ENCODE peak calls at places on chromosome X, in six cellular contexts. B is K562, D is A549, L is IMR-90, Z is H1, E is GM12878. V is an unnamed sample.

GRCh38 chrX:81377329-81377728 is 175.4 kb downstream of the SH3BGRL start:
- DNase-seq in B (no peak), D (peak), L (peak), Z (no peak), E (no peak), V (peak)

GRCh38 chrX:140050906-140051305 is 85.6 kb upstream of the CXorf66 start:
- DNase-seq in B (no peak), D (no peak), L (peak), Z (no peak), E (no peak), V (no peak)

GRCh38 chrX:103584606-103585005 is 709 bp upstream of the TCEAL4 start:
- DNase-seq in B (no peak), D (no peak), L (no peak), Z (no peak), E (no peak), V (no peak)

GRCh38 chrX:34848281-34848680 is 94.3 kb upstream of the FAM47B start:
- DNase-seq in B (no peak), D (no peak), L (peak), Z (no peak), E (no peak), V (no peak)

GRCh38 chrX:108900333-108900732 is 164.0 kb upstream of the IRS4 start:
- DNase-seq in B (no peak), D (no peak), L (no peak), Z (no peak), E (no peak), V (no peak)

GRCh38 chrX:153922932-153923857 is 2.9 kb downstream of the ARHGAP4 start:
- DNase-seq in B (no peak), D (peak), L (peak), Z (no peak), E (no peak), V (no peak)

GRCh38 chrX:45781901-45782553 is 581.4 kb upstream of the DIPK2B start:
- DNase-seq in B (no peak), D (peak), L (peak), Z (no peak), E (no peak), V (peak)

GRCh38 chrX:39721570-39722279 is 376.0 kb downstream of the BCOR start:
- DNase-seq in B (no peak), D (no peak), L (peak), Z (no peak), E (no peak), V (no peak)

GRCh38 chrX:44415639-44416386 is 72.3 kb upstream of the EFHC2 start:
- DNase-seq in B (no peak), D (no peak), L (no peak), Z (no peak), E (no peak), V (no peak)

GRCh38 chrX:25640276-25640675 is 497.9 kb upstream of the MAGEB18 start:
- DNase-seq in B (no peak), D (no peak), L (no peak), Z (no peak), E (no peak), V (no peak)

GRCh38 chrX:41903544-41903943 is 19.8 kb downstream of the CASK start:
- DNase-seq in B (no peak), D (no peak), L (no peak), Z (no peak), E (no peak), V (no peak)

GRCh38 chrX:111035256-111035655 is 60.7 kb upstream of the PAK3 start:
- DNase-seq in B (no peak), D (no peak), L (no peak), Z (no peak), E (no peak), V (no peak)

GRCh38 chrX:149903889-149904748 is 23.1 kb downstream of the MAGEA8 start:
- DNase-seq in B (peak), D (peak), L (peak), Z (no peak), E (peak), V (peak)

GRCh38 chrX:19721726-19722370 is 165.6 kb downstream of the SH3KBP1 start:
- DNase-seq in B (no peak), D (no peak), L (no peak), Z (no peak), E (no peak), V (no peak)

GRCh38 chrX:134691453-134691852 is 33.2 kb upstream of the PLAC1 start:
- DNase-seq in B (no peak), D (no peak), L (no peak), Z (no peak), E (no peak), V (no peak)

GRCh38 chrX:139178980-139179379 is 351.6 kb upstream of the F9 start:
- DNase-seq in B (no peak), D (no peak), L (no peak), Z (no peak), E (no peak), V (no peak)

GRCh38 chrX:47380268-47380667 is 9.9 kb downstream of the ZNF157 start:
- DNase-seq in B (no peak), D (no peak), L (no peak), Z (no peak), E (peak), V (peak)

GRCh38 chrX:110992611-110993010 is 103.4 kb upstream of the PAK3 start:
- DNase-seq in B (peak), D (peak), L (peak), Z (peak), E (no peak), V (peak)

GRCh38 chrX:9902651-9903050 is 64.5 kb upstream of the CLDN34 start:
- DNase-seq in B (no peak), D (no peak), L (peak), Z (no peak), E (no peak), V (no peak)

GRCh38 chrX:35149517-35149916 is 206.9 kb downstream of the FAM47B start:
- DNase-seq in B (no peak), D (no peak), L (no peak), Z (no peak), E (no peak), V (no peak)

GRCh38 chrX:45323387-45323786 is 122.7 kb upstream of the DIPK2B start:
- DNase-seq in B (no peak), D (no peak), L (no peak), Z (no peak), E (no peak), V (no peak)

GRCh38 chrX:97474933-97475332 is 591.2 kb downstream of the RPA4 start:
- DNase-seq in B (no peak), D (no peak), L (no peak), Z (no peak), E (no peak), V (no peak)

GRCh38 chrX:102063445-102064074 is 61.9 kb upstream of the TCEAL2 start:
- DNase-seq in B (no peak), D (no peak), L (no peak), Z (no peak), E (no peak), V (no peak)

GRCh38 chrX:46543441-46543840 is 1.8 kb downstream of the ZNF674 start:
- DNase-seq in B (no peak), D (no peak), L (no peak), Z (no peak), E (no peak), V (no peak)

GRCh38 chrX:41382699-41383645 is 49.0 kb downstream of the DDX3X start:
- DNase-seq in B (no peak), D (no peak), L (peak), Z (no peak), E (no peak), V (no peak)

GRCh38 chrX:20224814-20225487 is 41.8 kb downstream of the RPS6KA3 start:
- DNase-seq in B (no peak), D (no peak), L (peak), Z (no peak), E (peak), V (no peak)

GRCh38 chrX:38641197-38641596 is 79.9 kb downstream of the TSPAN7 start:
- DNase-seq in B (peak), D (no peak), L (no peak), Z (no peak), E (no peak), V (no peak)

GRCh38 chrX:17032351-17032750 is 85.9 kb downstream of the REPS2 start:
- DNase-seq in B (no peak), D (peak), L (no peak), Z (no peak), E (no peak), V (no peak)

GRCh38 chrX:42094208-42094607 is 170.9 kb upstream of the CASK start:
- DNase-seq in B (no peak), D (no peak), L (peak), Z (no peak), E (no peak), V (no peak)

GRCh38 chrX:46770817-46771163 is 11.9 kb upstream of the SLC9A7 start:
- DNase-seq in B (no peak), D (no peak), L (peak), Z (no peak), E (no peak), V (no peak)

GRCh38 chrX:16101581-16101980 is 21.8 kb upstream of the GRPR start:
- DNase-seq in B (no peak), D (no peak), L (no peak), Z (no peak), E (no peak), V (no peak)

GRCh38 chrX:131139072-131139471 is 80.9 kb downstream of the ARHGAP36 start:
- DNase-seq in B (no peak), D (no peak), L (no peak), Z (no peak), E (no peak), V (no peak)

DNA sequence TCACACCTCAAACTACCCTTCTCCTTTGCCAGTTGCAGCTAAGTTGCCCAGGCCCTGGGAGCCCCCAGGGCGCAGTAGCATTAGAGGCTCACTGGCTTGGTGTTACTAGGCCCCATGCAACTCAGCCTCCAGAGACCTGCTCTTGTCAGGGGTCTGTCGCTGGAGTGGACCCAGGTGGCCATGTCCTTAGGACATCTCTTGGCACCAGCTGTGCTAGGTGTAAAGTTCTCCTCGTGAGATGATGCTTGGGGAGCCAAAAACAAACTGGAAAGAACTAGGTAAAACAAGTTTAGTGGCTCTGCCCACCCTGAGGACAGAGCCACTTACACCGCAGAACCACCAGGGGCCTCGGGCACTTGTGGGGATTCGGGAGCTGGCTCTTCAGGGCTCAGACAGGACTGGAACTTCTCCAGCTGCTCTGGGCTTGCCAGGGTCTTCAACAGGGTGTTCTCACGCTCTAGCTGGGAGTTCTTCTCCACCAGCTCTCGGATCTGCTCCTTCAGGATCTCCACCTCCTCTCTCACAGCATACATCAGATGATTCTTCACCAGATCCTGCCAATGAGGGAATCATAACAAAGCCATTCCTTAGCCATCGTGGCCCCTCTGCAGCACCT is 61.3 kb downstream of the TSC22D3 start:
- DNase-seq in B (no peak), D (no peak), L (no peak), Z (no peak), E (no peak), V (no peak)
- TF ChIP-seq CEBPB in B (no peak), D (no peak), L (no peak), Z (no peak), E (no peak), V (no peak)

DNA sequence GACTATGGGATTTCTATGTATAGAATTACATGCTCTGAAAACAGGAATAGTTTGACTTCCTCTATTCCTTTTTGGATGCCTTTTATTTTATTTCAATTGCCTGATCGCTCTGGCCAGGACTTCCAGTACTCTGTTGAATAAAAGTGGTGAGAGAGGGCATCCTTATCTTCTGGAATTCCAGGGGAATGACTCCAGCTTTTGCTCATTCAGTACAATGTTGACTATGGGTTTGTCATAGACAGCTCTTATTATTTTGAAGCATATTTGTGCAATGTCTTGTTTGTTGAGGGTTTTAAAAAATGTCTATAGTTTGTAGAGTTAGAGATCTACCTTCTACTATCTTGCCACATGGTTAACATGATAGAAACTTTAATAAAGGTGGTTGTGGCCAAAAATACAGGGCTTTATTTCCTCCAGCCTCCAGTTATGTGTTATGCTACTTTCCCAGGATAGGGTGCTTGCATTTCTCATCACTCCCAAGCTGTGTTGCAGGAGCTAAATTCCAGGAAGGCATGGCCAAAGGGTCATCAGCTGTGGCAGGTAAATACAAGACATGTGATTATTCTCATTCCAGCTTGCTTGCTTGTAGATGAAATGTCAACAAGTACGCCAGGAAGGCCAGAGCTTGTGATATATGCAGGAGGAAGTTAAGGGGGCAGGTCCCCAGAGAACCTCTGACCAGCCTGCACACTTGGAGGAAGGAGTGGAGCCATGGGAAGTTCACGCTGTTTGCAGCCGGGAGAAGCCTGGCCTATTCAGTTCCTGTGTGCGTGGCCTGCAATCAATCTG is 142.4 kb upstream of the CPXCR1 start:
- DNase-seq in B (no peak), D (no peak), L (no peak), Z (no peak), E (no peak), V (peak)
- TF ChIP-seq CEBPB in B (no peak), D (no peak), L (no peak), Z (no peak), E (no peak), V (no peak)

GRCh38 chrX:113892401-113892800 is 691.5 kb upstream of the HTR2C start:
- DNase-seq in B (peak), D (no peak), L (no peak), Z (no peak), E (no peak), V (no peak)
- TF ChIP-seq CEBPB in B (no peak), D (no peak), L (no peak), Z (no peak), E (no peak), V (no peak)

DNA sequence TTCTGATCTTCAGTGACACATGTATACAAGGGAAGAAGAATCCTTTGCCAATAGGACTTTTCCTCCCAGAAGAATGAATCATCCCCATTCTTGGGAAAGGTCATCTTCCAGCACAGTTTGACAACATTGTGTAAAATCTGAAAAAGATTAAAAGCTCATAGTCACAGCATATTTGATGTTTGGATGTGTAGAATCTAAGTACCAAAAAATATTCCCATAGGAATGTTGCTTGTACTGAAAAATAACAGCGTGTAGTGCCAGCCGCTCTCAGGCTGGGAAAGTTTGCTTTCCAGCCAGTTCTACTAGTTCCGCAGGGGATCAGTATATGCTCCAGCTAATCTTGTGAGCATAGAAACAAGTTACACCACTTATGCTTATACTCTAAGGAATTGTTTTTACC is 74.7 kb upstream of the IL13RA1 start:
- DNase-seq in B (no peak), D (no peak), L (peak), Z (no peak), E (no peak), V (no peak)
- TF ChIP-seq CEBPB in B (no peak), D (no peak), L (no peak), Z (no peak), E (no peak), V (no peak)

GRCh38 chrX:22163306-22163705 is 109.4 kb upstream of the CBLL2 start:
- DNase-seq in B (no peak), D (no peak), L (no peak), Z (no peak), E (no peak), V (no peak)

GRCh38 chrX:22171287-22172060 is 101.2 kb upstream of the CBLL2 start:
- DNase-seq in B (no peak), D (no peak), L (no peak), Z (no peak), E (no peak), V (no peak)

GRCh38 chrX:22164770-22165388 is 107.8 kb upstream of the CBLL2 start:
- DNase-seq in B (no peak), D (no peak), L (peak), Z (no peak), E (no peak), V (no peak)

GRCh38 chrX:22165732-22166457 is 106.8 kb upstream of the CBLL2 start:
- DNase-seq in B (no peak), D (no peak), L (peak), Z (no peak), E (no peak), V (no peak)
- TF ChIP-seq CEBPB in B (no peak), D (no peak), L (peak), Z (no peak), E (no peak), V (no peak)

DNA sequence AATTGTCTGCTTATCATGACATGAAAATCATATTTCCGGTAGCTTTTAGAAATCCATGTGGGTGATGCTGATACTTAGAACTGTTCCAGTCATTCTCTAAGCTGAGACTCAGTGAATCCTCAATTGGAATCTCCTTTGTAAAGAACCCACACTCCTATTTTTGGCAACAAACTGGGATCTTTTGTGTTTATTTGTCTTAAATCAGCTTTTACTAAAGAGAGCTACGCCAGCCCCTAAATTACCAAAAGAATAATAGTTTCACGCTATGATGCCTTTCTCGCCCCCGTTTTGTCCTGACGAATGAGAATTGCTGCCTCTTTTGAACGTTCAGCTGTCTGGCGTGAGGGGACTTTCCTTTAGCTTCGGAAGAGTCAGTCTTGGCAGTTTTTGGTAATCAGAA is 195.9 kb downstream of the SHOX start:
- DNase-seq in B (no peak), D (no peak), L (no peak), Z (no peak), E (no peak), V (no peak)
- TF ChIP-seq CEBPB in B (no peak), D (no peak), L (no peak), Z (no peak), E (no peak), V (no peak)

GRCh38 chrX:84735025-84735424 is 232.8 kb upstream of the HDX start:
- DNase-seq in B (no peak), D (no peak), L (peak), Z (no peak), E (no peak), V (peak)

GRCh38 chrX:84737471-84737871 is 235.2 kb upstream of the HDX start:
- DNase-seq in B (no peak), D (no peak), L (peak), Z (no peak), E (no peak), V (no peak)
- TF ChIP-seq CEBPB in B (no peak), D (no peak), L (no peak), Z (no peak), E (no peak), V (no peak)

GRCh38 chrX:48498374-48498809 is 10.4 kb upstream of the PORCN start:
- DNase-seq in B (no peak), D (no peak), L (peak), Z (no peak), E (no peak), V (no peak)
- TF ChIP-seq CEBPB in B (no peak), D (no peak), L (no peak), Z (no peak), E (no peak), V (no peak)